ENCODE peak calls at places on chromosomes 11 and 22, in six cellular contexts. D is activated CD4-positive, CD25-positive, alpha-beta regulatory T cell treated with anti-CD3 and anti-CD28 coated beads, Interleukin-2, amount 50 U/mL, for 72 hours; K is right cardiac atrium; J is activated CD8-positive, alpha-beta memory T cell treated with anti-CD3 and anti-CD28 coated beads, Interleukin-2, amount 50 U/mL, for 48 hours; Q is heart left ventricle; H is NCI-H2029 treated with DMSO at 0.1 percent for 48 hours. Y is an unnamed sample.
A peak's percentile ranks its signal among the peaks of the same experiment; 100 is the strongest.

GRCh38 chr11:1642288-1643145 is 12.9 kb downstream of the KRTAP5-5 start:
- DNase-seq in H (no peak), K (no peak), D (no peak), Q (no peak), J (no peak), Y (no peak)

GRCh38 chr11:79902493-79902892 is 461.7 kb upstream of the TENM4 start:
- DNase-seq in J (no peak), H (no peak), K (no peak), Q (no peak), D (no peak), Y (no peak)

GRCh38 chr22:31229402-31230140 is 17.5 kb downstream of the LIMK2 start:
- DNase-seq in J (no peak), D (no peak), K (peak; percentile 72), Q (peak; percentile 54), H (peak; percentile 48), Y (no peak)

GRCh38 chr11:75815345-75815983 is 454 bp downstream of the UVRAG start:
- DNase-seq in D (no peak), H (no peak), Q (peak; percentile 50), K (peak; percentile 83), J (no peak), Y (peak; percentile 70)

GRCh38 chr22:40247976-40248375 is 70.3 kb downstream of the TNRC6B start:
- DNase-seq in J (peak; percentile 72), Q (no peak), K (no peak), D (no peak), H (no peak), Y (no peak)

GRCh38 chr11:132312161-132312560 is 941.7 kb downstream of the NTM start:
- DNase-seq in K (no peak), J (no peak), H (no peak), D (no peak), Q (no peak), Y (no peak)

GRCh38 chr11:2685051-2685450 is 14.7 kb downstream of the KCNQ1OT1 start:
- DNase-seq in H (no peak), D (no peak), Q (no peak), K (no peak), J (no peak), Y (no peak)

GRCh38 chr22:30878516-30879365 is 89.8 kb downstream of the MORC2 start:
- DNase-seq in Q (peak; percentile 25), K (peak; percentile 65), D (no peak), J (no peak), H (no peak), Y (no peak)

GRCh38 chr11:63841554-63841953 is 2.6 kb downstream of the MARK2 start:
- DNase-seq in K (no peak), Q (peak; percentile 38), H (no peak), J (no peak), D (no peak), Y (no peak)

Y was measured in iPS-NIHi11.